ENCODE peak calls at places on chromosomes 1 and 21, in five cellular contexts. B is left ventricle myocardium inferior, X is H7, F is GM23338, Q is fibroblast of pulmonary artery. V is an unnamed sample.

GRCh38 chr1:43034778-43035177 is 76.1 kb upstream of the SLC2A1 start:
- DNase-seq in B (no peak), X (no peak), Q (no peak), F (no peak), V (no peak)

GRCh38 chr1:203117611-203118575 is 9.6 kb upstream of the ADORA1 start:
- DNase-seq in B (peak; percentile 74), X (peak; percentile 98), Q (peak; percentile 72), F (peak; percentile 96), V (peak; percentile 91)

GRCh38 chr1:188237573-188238353 is 1409.0 kb downstream of the PLA2G4A start:
- DNase-seq in F (no peak), X (no peak), Q (peak; percentile 54), B (no peak), V (no peak)

GRCh38 chr1:231460614-231461013 is 38.5 kb upstream of the EGLN1 start:
- DNase-seq in F (no peak), X (no peak), B (no peak), Q (peak; percentile 11), V (no peak)

GRCh38 chr21:10273196-10273595 is 248.2 kb upstream of the TPTE start:
- DNase-seq in F (no peak), Q (peak; percentile 23), B (no peak), X (no peak), V (no peak)

GRCh38 chr1:119275145-119275929 is 93.2 kb upstream of the HAO2 start:
- DNase-seq in B (no peak), Q (peak; percentile 83), X (peak; percentile 30), F (peak; percentile 84), V (no peak)

GRCh38 chr1:201463071-201463552 is 5.9 kb downstream of the PHLDA3 start:
- DNase-seq in X (peak; percentile 74), Q (no peak), F (peak; percentile 54), B (no peak), V (no peak)

GRCh38 chr1:226482975-226483660 is 65.4 kb upstream of the STUM start:
- DNase-seq in B (no peak), F (no peak), Q (no peak), X (peak; percentile 49), V (no peak)

GRCh38 chr1:232629250-232630046 is 485 bp downstream of the SIPA1L2 start:
- DNase-seq in B (peak; percentile 35), X (peak; percentile 68), Q (peak; percentile 9), F (peak; percentile 67), V (peak; percentile 85)

GRCh38 chr1:151098126-151098525 is 27.6 kb downstream of the GABPB2 start:
- DNase-seq in Q (no peak), B (no peak), F (no peak), X (no peak), V (no peak)

GRCh38 chr1:98145655-98146054 is 224.8 kb upstream of the DPYD start:
- DNase-seq in Q (no peak), X (no peak), F (no peak), B (no peak), V (no peak)

GRCh38 chr1:77948841-77949424 is 29.9 kb downstream of the FUBP1 start:
- DNase-seq in B (no peak), X (no peak), F (peak; percentile 40), Q (peak; percentile 56), V (no peak)

GRCh38 chr1:232393010-232393833 is 236.7 kb downstream of the SIPA1L2 start:
- DNase-seq in B (no peak), F (no peak), X (no peak), Q (peak; percentile 3), V (no peak)

GRCh38 chr1:20685739-20686138 is 24.6 kb upstream of the DDOST start:
- DNase-seq in B (no peak), Q (no peak), F (no peak), X (peak; percentile 48), V (no peak)

GRCh38 chr1:230851291-230851691 is 17.0 kb downstream of the C1orf198 start:
- DNase-seq in X (peak; percentile 67), B (no peak), F (peak; percentile 65), Q (peak; percentile 63), V (no peak)

GRCh38 chr1:24683713-24684162 is 40.6 kb downstream of the SRRM1 start:
- DNase-seq in B (no peak), X (no peak), Q (peak; percentile 93), F (no peak), V (no peak)

GRCh38 chr1:185581020-185581419 is 153.2 kb upstream of the HMCN1 start:
- DNase-seq in F (no peak), B (no peak), X (no peak), Q (no peak), V (no peak)

GRCh38 chr1:85109475-85109874 is 61.2 kb upstream of the MCOLN3 start:
- DNase-seq in B (peak; percentile 26), X (peak; percentile 79), Q (peak; percentile 82), F (peak; percentile 86), V (peak; percentile 76)

GRCh38 chr1:46171351-46171750 is 3.5 kb upstream of the TSPAN1 start:
- DNase-seq in Q (no peak), B (peak; percentile 53), F (no peak), X (no peak), V (peak; percentile 90)

GRCh38 chr1:48761411-48761810 is 15.3 kb downstream of the BEND5 start:
- DNase-seq in X (no peak), F (no peak), Q (peak; percentile 3), B (no peak), V (no peak)

GRCh38 chr1:230268371-230269170 is 157.6 kb downstream of the PGBD5 start:
- DNase-seq in Q (peak; percentile 87), X (peak; percentile 92), F (peak; percentile 85), B (no peak), V (no peak)

GRCh38 chr1:242524571-242525359 is at the start of gene PLD5:
- DNase-seq in F (peak; percentile 73), Q (no peak), B (no peak), X (peak; percentile 83), V (no peak)

GRCh38 chr1:116435806-116436486 is 62.9 kb downstream of the ATP1A1 start:
- DNase-seq in X (no peak), Q (no peak), B (no peak), F (no peak), V (no peak)

GRCh38 chr1:175885247-175885646 is 141.9 kb upstream of the TNR start:
- DNase-seq in F (no peak), B (no peak), Q (peak; percentile 53), X (no peak), V (no peak)

GRCh38 chr1:203316626-203317093 is 11.3 kb downstream of the BTG2 start:
- DNase-seq in Q (peak; percentile 58), F (no peak), X (no peak), B (no peak), V (no peak)

GRCh38 chr1:80444171-80444570 is 1356.6 kb upstream of the ADGRL2 start:
- DNase-seq in X (no peak), B (no peak), F (no peak), Q (no peak), V (no peak)

GRCh38 chr1:18957136-18957521 is 653 bp upstream of the IFFO2 start:
- DNase-seq in X (peak; percentile 87), Q (no peak), F (peak; percentile 54), B (no peak), V (peak; percentile 90)

GRCh38 chr1:4655674-4656532 is 1.5 kb downstream of the AJAP1 start:
- DNase-seq in F (no peak), B (peak; percentile 41), Q (peak; percentile 11), X (peak; percentile 91), V (peak; percentile 84)

GRCh38 chr1:42923367-42924248 is 35.1 kb downstream of the SLC2A1 start:
- DNase-seq in F (no peak), X (peak; percentile 69), Q (no peak), B (no peak), V (no peak)

GRCh38 chr1:201217146-201217545 is 26.5 kb downstream of the IGFN1 start:
- DNase-seq in B (no peak), F (no peak), Q (no peak), X (no peak), V (peak; percentile 45)

GRCh38 chr1:240314845-240315746 is 223.4 kb downstream of the FMN2 start:
- DNase-seq in Q (no peak), B (no peak), X (no peak), F (no peak), V (no peak)

GRCh38 chr1:37865348-37866119 is 6.1 kb upstream of the MTF1 start:
- DNase-seq in F (no peak), B (no peak), Q (no peak), X (no peak), V (no peak)

GRCh38 chr1:89022167-89022959 is at the start of gene GBP3:
- DNase-seq in F (no peak), Q (peak; percentile 77), B (no peak), X (no peak), V (no peak)

GRCh38 chr1:93661829-93662474 is 19.7 kb downstream of the BCAR3 start:
- DNase-seq in Q (peak; percentile 85), X (no peak), B (no peak), F (no peak), V (no peak)

DNA sequence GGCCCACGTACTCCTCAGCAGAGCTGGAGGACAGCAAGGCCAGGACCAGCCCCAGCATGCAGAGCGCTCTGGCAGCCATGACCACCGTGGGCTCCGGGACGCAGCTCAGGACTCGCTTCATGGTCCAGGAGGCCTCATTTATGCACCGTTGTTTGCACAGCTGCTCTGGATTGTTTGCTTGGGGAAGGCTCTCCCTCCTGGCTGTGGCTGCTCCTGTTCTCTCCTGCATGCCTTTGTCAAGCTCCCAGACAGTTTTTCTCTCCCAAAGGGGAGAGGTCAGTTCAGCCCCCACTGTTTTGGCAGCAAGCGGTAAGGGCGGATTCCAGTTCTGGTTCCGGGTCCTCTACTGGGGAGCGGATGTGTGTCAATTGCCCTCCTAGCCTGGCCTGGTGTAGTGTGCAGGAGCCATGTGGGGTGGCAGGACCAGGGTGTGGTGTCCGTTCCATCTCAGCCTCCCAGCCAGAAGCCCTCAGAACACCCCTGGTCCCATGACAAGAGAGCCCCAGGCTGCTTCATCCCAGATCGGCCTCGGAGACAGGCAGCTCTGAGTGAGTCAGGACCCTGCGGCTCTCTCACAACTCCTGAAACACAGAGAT is at the start of gene TFF3:
- DNase-seq in F (no peak), X (peak; percentile 41), Q (no peak), B (no peak), V (peak; percentile 79)
- H3K4me3 ChIP-seq in F (no peak within 1 kb of the TSS), X (no peak within 1 kb of the TSS), Q (no peak within 1 kb of the TSS), B (no peak within 1 kb of the TSS), V (no peak within 1 kb of the TSS)

GRCh38 chr21:34974162-34974981 is 74.7 kb downstream of the RUNX1 start:
- DNase-seq in B (no peak), F (no peak), X (no peak), Q (no peak), V (no peak)
- H3K4me3 ChIP-seq in B (no peak overlapping the region), F (no peak overlapping the region), X (no peak overlapping the region), Q (no peak overlapping the region), V (no peak overlapping the region)

DNA sequence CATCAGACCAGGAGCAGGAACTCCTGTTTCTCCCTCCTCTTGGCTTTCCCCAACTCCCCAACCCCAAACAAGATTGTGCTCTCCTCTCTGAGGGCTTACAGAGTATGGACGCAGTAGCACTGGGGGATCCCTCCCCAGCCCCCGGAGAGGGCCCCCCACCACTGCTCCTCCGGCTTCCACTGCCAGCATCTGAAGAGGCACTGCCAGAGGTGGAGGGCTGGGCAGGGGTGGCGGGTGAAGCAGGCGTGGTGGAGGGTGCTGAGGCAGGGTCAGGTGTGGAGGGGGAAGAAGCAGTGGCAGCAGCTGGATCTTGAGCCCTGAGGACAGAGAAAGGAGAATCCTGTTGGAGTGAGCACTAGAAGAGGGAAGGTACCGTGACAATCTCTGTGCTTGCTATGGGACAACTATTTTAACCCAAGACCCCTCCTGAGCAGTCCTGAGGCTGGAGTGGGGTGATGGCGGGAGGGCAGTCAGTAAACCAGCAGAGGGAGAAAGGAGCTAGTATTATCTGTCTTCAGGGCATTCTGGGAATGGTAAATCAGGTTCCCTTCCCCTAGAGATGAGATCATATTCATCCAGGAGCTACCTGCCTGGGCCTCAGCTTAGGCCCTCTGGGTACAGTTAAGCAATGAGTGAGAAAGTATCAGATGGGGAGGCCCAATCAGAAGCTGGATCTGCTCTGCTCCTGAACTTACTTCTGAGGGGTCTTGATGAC is 2.4 kb downstream of the UBQLN4 start:
- DNase-seq in Q (no peak), B (no peak), F (no peak), X (peak; percentile 55), V (no peak)
- H3K4me3 ChIP-seq in Q (no peak overlapping the region), B (no peak overlapping the region), F (no peak overlapping the region), X (no peak overlapping the region), V (no peak overlapping the region)

GRCh38 chr1:36035154-36035553 is 48.7 kb upstream of the TEKT2 start:
- DNase-seq in Q (no peak), F (no peak), X (no peak), B (no peak), V (no peak)
- H3K4me3 ChIP-seq in Q (no peak overlapping the region), F (no peak overlapping the region), X (no peak overlapping the region), B (no peak overlapping the region), V (no peak overlapping the region)

V was measured in kidney.